ENCODE peak calls at places on chromosomes 7 and 10, in eight cellular contexts. Y, B, L, D, R, F, Q and S are unnamed samples.

GRCh38 chr10:109977382-109977806 is 30.4 kb upstream of the ADD3 start:
- DNase-seq in Y (no peak), B (no peak), L (no peak), D (peak), R (no peak), F (no peak), Q (no peak), S (no peak)

GRCh38 chr7:73811760-73812168 is 19.0 kb upstream of the CLDN4 start:
- DNase-seq in Y (peak), B (peak), L (peak), D (no peak), R (no peak), F (peak), Q (peak), S (peak)

GRCh38 chr7:74063223-74063641 is 20.4 kb upstream of the LIMK1 start:
- DNase-seq in Y (no peak), B (no peak), L (no peak), D (no peak), R (no peak), F (no peak), Q (no peak), S (no peak)

GRCh38 chr7:2516194-2516555 is 3.4 kb upstream of the LFNG start:
- DNase-seq in Y (no peak), B (no peak), L (no peak), D (no peak), R (no peak), F (no peak), Q (no peak), S (no peak)

GRCh38 chr10:78963074-78964034 is 105.4 kb upstream of the ZMIZ1 start:
- DNase-seq in Y (no peak), B (no peak), L (no peak), D (no peak), R (no peak), F (no peak), Q (no peak), S (no peak)

GRCh38 chr7:32204361-32205018 is 134.3 kb upstream of the PDE1C start:
- DNase-seq in Y (no peak), B (peak), L (no peak), D (peak), R (no peak), F (peak), Q (peak), S (no peak)

GRCh38 chr7:106460792-106461254 is 176.0 kb upstream of the NAMPT start:
- DNase-seq in Y (no peak), B (no peak), L (no peak), D (no peak), R (no peak), F (no peak), Q (no peak), S (no peak)

GRCh38 chr10:947881-948280 is 16.4 kb upstream of the LARP4B start:
- DNase-seq in Y (no peak), B (no peak), L (no peak), D (no peak), R (no peak), F (no peak), Q (no peak), S (no peak)

GRCh38 chr7:134648456-134648855 is 1.8 kb downstream of the BPGM start:
- DNase-seq in Y (no peak), B (no peak), L (no peak), D (no peak), R (no peak), F (no peak), Q (no peak), S (no peak)

GRCh38 chr7:112257073-112257472 is 50.6 kb downstream of the ZNF277 start:
- DNase-seq in Y (no peak), B (no peak), L (no peak), D (no peak), R (no peak), F (no peak), Q (no peak), S (no peak)

GRCh38 chr10:65720901-65721300 is 1204.9 kb upstream of the LRRTM3 start:
- DNase-seq in Y (no peak), B (no peak), L (no peak), D (no peak), R (no peak), F (no peak), Q (no peak), S (no peak)

GRCh38 chr7:43956022-43956421 is 29.8 kb downstream of the UBE2D4 start:
- DNase-seq in Y (no peak), B (no peak), L (no peak), D (no peak), R (no peak), F (no peak), Q (no peak), S (no peak)

GRCh38 chr7:88218428-88218745 is 1.5 kb downstream of the SRI start:
- DNase-seq in Y (no peak), B (no peak), L (no peak), D (no peak), R (no peak), F (no peak), Q (no peak), S (no peak)

GRCh38 chr10:113825791-113826190 is 28.1 kb downstream of the DCLRE1A start:
- DNase-seq in Y (no peak), B (no peak), L (no peak), D (no peak), R (no peak), F (no peak), Q (no peak), S (no peak)

GRCh38 chr7:16079723-16080122 is 341.6 kb downstream of the CRPPA start:
- DNase-seq in Y (no peak), B (no peak), L (no peak), D (no peak), R (no peak), F (no peak), Q (no peak), S (no peak)

GRCh38 chr10:131651674-131652093 is 249.1 kb upstream of the PPP2R2D start:
- DNase-seq in Y (no peak), B (no peak), L (peak), D (no peak), R (no peak), F (no peak), Q (no peak), S (no peak)

GRCh38 chr10:95661818-95662217 is 5.3 kb upstream of the ALDH18A1 start:
- DNase-seq in Y (no peak), B (peak), L (no peak), D (no peak), R (no peak), F (no peak), Q (no peak), S (no peak)

GRCh38 chr7:115297651-115298050 is 375.8 kb downstream of the MDFIC start:
- DNase-seq in Y (no peak), B (no peak), L (no peak), D (no peak), R (no peak), F (no peak), Q (no peak), S (no peak)

GRCh38 chr7:69732203-69732602 is 133.9 kb downstream of the AUTS2 start:
- DNase-seq in Y (no peak), B (no peak), L (no peak), D (no peak), R (no peak), F (no peak), Q (no peak), S (no peak)